ENCODE peak calls at places on chromosomes 7 and 10, in five cellular contexts. T, G, B, I and Y are unnamed samples.

GRCh38 chr10:72315054-72315453 is 39.7 kb downstream of the DNAJB12 start:
- DNase-seq in T (no peak), G (no peak), B (no peak), I (no peak), Y (no peak)

GRCh38 chr7:116671681-116672595 is at the start of gene MET:
- DNase-seq in T (no peak), G (no peak), B (peak; percentile 42), I (peak; percentile 77), Y (peak; percentile 77)

GRCh38 chr7:73544678-73545077 is 12.8 kb downstream of the BCL7B start:
- DNase-seq in T (no peak), G (no peak), B (no peak), I (no peak), Y (no peak)

GRCh38 chr7:30894866-30895408 is 16.7 kb upstream of the AQP1 start:
- DNase-seq in T (no peak), G (no peak), B (no peak), I (no peak), Y (no peak)

GRCh38 chr7:140983802-140984201 is 30.9 kb downstream of the MRPS33 start:
- DNase-seq in T (no peak), G (no peak), B (no peak), I (no peak), Y (no peak)

GRCh38 chr10:133590970-133591359 is 25.6 kb upstream of the SYCE1 start:
- DNase-seq in T (no peak), G (no peak), B (no peak), I (no peak), Y (no peak)

GRCh38 chr10:13698217-13698616 is 111.5 kb downstream of the PRPF18 start:
- DNase-seq in T (no peak), G (no peak), B (no peak), I (peak; percentile 27), Y (no peak)

GRCh38 chr7:12770227-12770975 is 83.0 kb downstream of the ARL4A start:
- DNase-seq in T (no peak), G (no peak), B (no peak), I (peak; percentile 19), Y (peak; percentile 80)

GRCh38 chr10:13222566-13222965 is 11.6 kb downstream of the UCMA start:
- DNase-seq in T (no peak), G (no peak), B (no peak), I (no peak), Y (no peak)

GRCh38 chr7:81327468-81327867 is 408.6 kb upstream of the SEMA3C start:
- DNase-seq in T (no peak), G (no peak), B (no peak), I (no peak), Y (peak; percentile 27)

GRCh38 chr7:30322656-30323355 is 38.4 kb downstream of the ZNRF2 start:
- DNase-seq in T (peak; percentile 28), G (no peak), B (no peak), I (no peak), Y (no peak)

GRCh38 chr7:64618785-64619456 is 47.0 kb upstream of the ZNF107 start:
- DNase-seq in T (peak; percentile 65), G (no peak), B (peak; percentile 18), I (peak; percentile 40), Y (peak; percentile 68)

GRCh38 chr7:50783304-50783703 is 608 bp upstream of the GRB10 start:
- DNase-seq in T (no peak), G (no peak), B (no peak), I (no peak), Y (no peak)

GRCh38 chr7:50781371-50781770 is 1.3 kb downstream of the GRB10 start:
- DNase-seq in T (peak; percentile 26), G (no peak), B (no peak), I (peak; percentile 24), Y (no peak)

GRCh38 chr7:50783801-50784507 is 1.3 kb upstream of the GRB10 start:
- DNase-seq in T (no peak), G (no peak), B (no peak), I (no peak), Y (no peak)

GRCh38 chr7:50781894-50782293 is 802 bp downstream of the GRB10 start:
- DNase-seq in T (no peak), G (no peak), B (no peak), I (no peak), Y (no peak)

GRCh38 chr7:50782376-50783208 is at the start of gene GRB10:
- DNase-seq in T (peak; percentile 23), G (no peak), B (no peak), I (peak; percentile 37), Y (no peak)
- H3K4me3 ChIP-seq in T (no peak within 1 kb of the TSS), G (no peak within 1 kb of the TSS), B (no peak within 1 kb of the TSS), I (peak within 1 kb of the TSS; percentile 61), Y (peak within 1 kb of the TSS; percentile 62)

DNA sequence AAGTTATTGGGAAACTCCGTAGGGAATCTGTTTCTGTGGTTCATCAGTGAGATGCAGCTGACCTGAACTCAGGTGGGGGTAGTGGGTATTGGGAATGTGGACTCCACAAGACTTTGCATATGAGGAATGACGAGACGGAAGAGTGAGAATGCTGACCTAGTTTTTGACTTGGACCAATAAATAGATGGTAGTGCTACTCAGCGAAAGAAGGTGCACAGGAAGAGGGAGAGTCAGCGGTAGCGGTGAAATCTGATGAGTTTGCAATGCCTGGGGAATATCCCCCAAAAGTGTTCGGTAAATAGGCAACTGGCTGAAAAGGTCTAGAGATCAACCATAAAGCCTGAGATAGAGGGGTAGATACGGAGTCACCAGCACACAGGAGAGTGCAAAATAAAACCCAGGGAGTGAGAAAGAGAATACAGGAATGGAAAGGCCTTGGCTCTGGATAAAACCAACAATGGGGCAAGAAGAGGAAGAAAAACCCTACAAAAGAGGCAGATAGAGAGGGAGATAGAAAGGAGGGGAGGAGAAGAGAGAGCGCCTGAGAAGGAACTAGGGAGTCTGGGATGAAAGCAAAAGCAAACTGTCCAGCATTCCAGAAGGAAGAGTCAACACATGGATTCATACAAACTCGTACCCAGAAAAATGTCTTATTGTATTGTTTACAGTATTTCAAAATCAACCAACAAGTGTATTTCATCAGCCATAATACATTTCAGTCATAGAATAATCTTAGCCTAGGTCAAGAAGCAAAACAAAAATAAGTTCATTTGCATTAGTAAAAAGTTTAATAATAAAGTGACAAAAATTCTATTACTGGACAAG is 5.4 kb downstream of the ARHGAP21 start:
- DNase-seq in T (no peak), G (no peak), B (no peak), I (no peak), Y (peak; percentile 86)
- H3K4me3 ChIP-seq in T (no peak overlapping the region), G (peak overlapping the region; percentile 29), B (no peak overlapping the region), I (peak overlapping the region; percentile 21), Y (peak overlapping the region; percentile 78)

GRCh38 chr10:77849039-77849664 is 77.4 kb downstream of the DLG5 start:
- DNase-seq in T (no peak), G (no peak), B (no peak), I (no peak), Y (no peak)
- H3K4me3 ChIP-seq in T (no peak overlapping the region), G (no peak overlapping the region), B (no peak overlapping the region), I (no peak overlapping the region), Y (no peak overlapping the region)

DNA sequence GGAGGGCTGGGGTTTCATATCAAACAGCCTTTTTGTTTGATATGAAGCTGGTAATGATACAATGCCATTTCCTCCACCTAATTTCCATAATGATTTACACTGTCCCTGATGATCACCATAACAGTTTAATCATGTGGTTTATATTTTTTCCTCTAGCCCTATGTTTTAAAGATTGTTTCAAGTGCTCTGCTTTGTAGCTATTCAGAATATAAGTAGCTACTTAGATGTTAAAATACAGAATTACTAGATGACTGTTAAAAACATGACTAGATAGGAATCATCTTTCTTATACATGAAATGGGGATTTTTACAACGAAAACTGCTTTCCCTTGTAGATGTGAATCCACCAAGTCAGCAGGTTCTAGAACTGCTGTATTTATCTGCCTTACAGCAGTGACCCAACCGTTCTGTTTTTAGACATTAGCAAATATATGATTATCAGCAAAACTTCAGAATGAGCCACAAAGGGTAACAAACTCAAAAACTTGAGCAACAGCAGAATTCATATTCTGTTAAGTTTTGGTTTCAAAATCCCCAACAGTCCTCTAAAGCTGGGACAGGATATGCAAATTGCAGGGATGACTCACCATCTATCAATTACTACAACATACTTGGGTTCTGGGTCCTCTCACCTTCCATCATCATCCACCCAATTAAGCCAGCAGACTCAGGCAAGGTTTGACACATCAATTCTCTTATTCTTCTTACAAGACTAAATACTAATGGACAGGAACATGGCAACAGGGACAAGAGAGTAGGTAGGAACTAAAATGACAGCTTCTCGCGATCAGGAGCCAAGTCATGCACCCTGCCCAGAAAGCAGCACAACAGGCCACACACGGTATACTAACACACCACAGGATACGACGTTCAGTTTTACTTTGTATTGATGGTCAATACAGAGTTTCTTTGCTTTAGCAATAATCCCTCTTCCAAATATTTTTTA is 83.9 kb downstream of the PIP4K2A start:
- DNase-seq in T (peak; percentile 66), G (no peak), B (no peak), I (no peak), Y (peak; percentile 59)
- H3K4me3 ChIP-seq in T (peak overlapping the region; percentile 8), G (no peak overlapping the region), B (no peak overlapping the region), I (no peak overlapping the region), Y (no peak overlapping the region)